ENCODE peak calls at places on chromosomes 1 and 21, in eight cellular contexts. A, P, U, W, C, H, O and T are unnamed samples. For H3K4me1, the result is how much of the 10 kb centered on the place peaks cover.

GRCh38 chr1:39272027-39272790 is 67.7 kb downstream of the MACF1 start:
- DNase-seq in W (no peak), H (no peak), O (no peak), U (no peak), P (peak), C (no peak), A (no peak), T (no peak)

GRCh38 chr1:219938706-219939105 is 10.3 kb upstream of the SLC30A10 start:
- DNase-seq in P (peak), H (peak), A (no peak), C (no peak), O (no peak), W (no peak), U (no peak), T (no peak)

GRCh38 chr1:171852273-171852672 is 11.0 kb downstream of the DNM3 start:
- DNase-seq in U (no peak), A (no peak), P (peak), O (no peak), C (no peak), H (no peak), W (no peak), T (no peak)

GRCh38 chr21:44544566-44544965 is 4.6 kb upstream of the KRTAP10-1 start:
- DNase-seq in O (peak), W (no peak), U (no peak), A (no peak), H (no peak), C (no peak), P (no peak), T (no peak)

GRCh38 chr1:213523781-213524398 is 463.9 kb upstream of the PROX1 start:
- DNase-seq in U (peak), H (no peak), O (no peak), W (no peak), A (no peak), P (no peak), C (no peak), T (peak)

GRCh38 chr21:44548381-44548780 is 2.9 kb downstream of the KRTAP10-2 start:
- DNase-seq in A (no peak), O (no peak), H (no peak), U (no peak), C (no peak), P (no peak), W (no peak), T (no peak)

GRCh38 chr1:229043111-229043510 is 227.8 kb upstream of the RAB4A start:
- DNase-seq in W (no peak), C (no peak), U (no peak), H (no peak), O (no peak), A (no peak), P (no peak), T (no peak)

GRCh38 chr1:201491896-201492511 is 14.9 kb downstream of the CSRP1 start:
- DNase-seq in U (peak), W (no peak), A (no peak), O (no peak), P (no peak), H (no peak), C (no peak), T (no peak)

GRCh38 chr1:240385985-240386978 is 225.7 kb downstream of the GREM2 start:
- DNase-seq in U (no peak), H (peak), O (no peak), A (no peak), C (no peak), P (peak), W (no peak), T (no peak)

GRCh38 chr1:48552420-48552819 is 80.4 kb upstream of the SPATA6 start:
- DNase-seq in H (peak), U (no peak), W (no peak), P (no peak), O (no peak), C (no peak), A (peak), T (no peak)

GRCh38 chr1:21291964-21292363 is 1.7 kb upstream of the ECE1 start:
- DNase-seq in U (no peak), P (no peak), W (no peak), H (no peak), A (no peak), C (no peak), O (no peak), T (no peak)
- H3K4me3 ChIP-seq in U (no peak), P (no peak), W (no peak), H (no peak), A (no peak), C (no peak), O (peak), T (no peak)

GRCh38 chr21:34509151-34509550 is 2.9 kb downstream of the KCNE1 start:
- DNase-seq in U (no peak), P (no peak), C (no peak), W (no peak), O (no peak), A (no peak), H (peak), T (no peak)
- TF ChIP-seq CTCF in U (no peak), P (peak), C (peak), W (no peak), O (no peak), A (peak), H (peak), T (peak)

DNA sequence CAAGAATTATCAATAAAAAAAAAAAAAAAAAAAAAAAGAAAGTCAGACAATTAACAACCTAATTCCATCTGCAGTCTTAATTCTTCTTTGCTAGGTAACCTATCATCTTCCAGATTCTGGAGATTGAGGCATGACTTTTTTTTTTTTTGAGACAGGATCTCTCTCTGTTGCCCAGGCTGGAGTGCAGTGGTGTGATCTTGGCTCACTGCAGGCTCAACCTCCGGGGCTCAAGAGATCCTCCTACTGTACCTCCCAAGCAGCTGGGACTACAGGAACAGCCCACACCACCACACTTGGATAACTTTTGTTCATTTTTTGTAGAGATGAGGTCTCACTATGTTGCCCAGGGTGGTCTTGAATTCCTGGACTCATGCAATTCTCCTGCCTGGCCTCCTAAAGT is 4.6 kb upstream of the RAD54L start:
- DNase-seq in C (no peak), W (no peak), A (no peak), P (no peak), U (no peak), H (no peak), O (no peak), T (no peak)
- H3K4me1 ChIP-seq in C (under half), W (under half), A (under half), P (under half), U (under half), H (under half), O (under half), T (under half)

DNA sequence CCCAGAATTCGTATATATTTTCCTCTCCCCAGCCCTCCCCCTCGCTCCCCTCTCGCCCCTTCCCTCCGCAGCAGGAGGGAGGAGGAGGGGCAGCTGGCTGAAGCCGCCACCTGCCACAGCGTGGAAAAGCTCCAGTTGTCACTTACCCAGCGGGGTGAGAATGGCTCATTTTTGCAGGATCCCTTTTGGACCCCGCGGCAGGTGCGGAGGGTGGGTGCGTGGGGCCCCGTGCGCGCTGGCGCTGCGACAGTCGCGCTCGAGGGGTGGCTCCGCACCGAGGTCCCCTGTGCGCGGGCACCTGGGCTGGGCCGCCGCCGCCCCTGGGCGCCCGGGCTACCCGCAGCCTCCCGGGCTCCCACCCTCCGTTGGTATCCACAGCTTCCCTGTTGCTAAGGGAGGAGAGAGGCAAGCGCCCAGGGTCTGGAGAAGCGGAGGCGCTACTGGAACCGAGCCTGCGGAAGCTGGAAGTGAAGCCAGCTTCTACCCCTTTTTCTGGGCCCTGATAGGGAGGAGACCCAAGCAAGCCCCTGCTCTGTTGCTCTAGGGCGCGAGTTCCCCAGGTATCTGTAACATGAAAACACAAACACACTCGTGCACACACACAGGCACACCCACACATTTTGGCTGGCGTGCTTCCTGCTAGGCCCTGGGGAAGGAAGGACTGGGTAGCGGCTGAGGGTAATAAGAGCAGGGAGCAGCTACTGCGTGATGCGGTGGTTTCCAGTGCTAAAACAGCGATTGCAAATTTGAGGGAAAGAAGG is at the start of gene ERICH3:
- DNase-seq in P (peak), H (no peak), O (no peak), U (no peak), C (no peak), W (no peak), A (no peak), T (no peak)
- H3K4me3 ChIP-seq in P (peak), H (peak), O (no peak), U (peak), C (no peak), W (peak), A (no peak), T (peak)

DNA sequence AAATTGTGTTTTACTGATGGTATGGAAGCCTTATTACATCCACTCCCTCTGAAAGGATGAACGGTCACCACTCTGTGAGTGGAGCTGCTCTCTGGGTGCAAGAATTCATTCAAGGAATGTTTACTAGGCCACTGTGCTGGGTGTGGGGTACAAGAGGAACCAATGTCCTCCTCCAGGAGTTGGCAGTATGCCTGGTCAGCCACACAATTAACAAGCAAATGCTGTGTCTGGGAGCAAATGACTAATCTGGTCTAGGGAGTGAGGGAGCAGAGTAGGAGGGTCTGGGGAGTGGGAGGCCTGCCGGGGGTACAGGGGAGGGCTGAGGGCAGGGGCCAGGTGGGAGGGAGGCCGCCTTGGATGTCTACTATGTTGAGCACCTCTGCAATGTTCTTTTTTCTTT is 27.2 kb upstream of the TDRD10 start:
- DNase-seq in O (no peak), H (peak), P (peak), U (peak), A (peak), W (no peak), C (peak), T (no peak)
- TF ChIP-seq CTCF in O (no peak), H (no peak), P (no peak), U (no peak), A (no peak), W (no peak), C (no peak), T (no peak)

GRCh38 chr1:3883194-3883920 is 16.7 kb downstream of the C1orf174 start:
- DNase-seq in O (no peak), U (no peak), W (no peak), P (no peak), H (no peak), C (no peak), A (no peak), T (no peak)

GRCh38 chr1:3886691-3887090 is 13.4 kb downstream of the C1orf174 start:
- DNase-seq in U (no peak), C (no peak), W (no peak), P (no peak), A (no peak), H (no peak), O (no peak), T (no peak)

GRCh38 chr1:3885611-3886010 is 14.5 kb downstream of the C1orf174 start:
- DNase-seq in A (no peak), P (no peak), H (no peak), O (no peak), W (no peak), U (no peak), C (no peak), T (no peak)

GRCh38 chr1:3886106-3886670 is 13.9 kb downstream of the C1orf174 start:
- DNase-seq in H (no peak), C (no peak), W (no peak), O (no peak), U (no peak), P (no peak), A (no peak), T (no peak)

DNA sequence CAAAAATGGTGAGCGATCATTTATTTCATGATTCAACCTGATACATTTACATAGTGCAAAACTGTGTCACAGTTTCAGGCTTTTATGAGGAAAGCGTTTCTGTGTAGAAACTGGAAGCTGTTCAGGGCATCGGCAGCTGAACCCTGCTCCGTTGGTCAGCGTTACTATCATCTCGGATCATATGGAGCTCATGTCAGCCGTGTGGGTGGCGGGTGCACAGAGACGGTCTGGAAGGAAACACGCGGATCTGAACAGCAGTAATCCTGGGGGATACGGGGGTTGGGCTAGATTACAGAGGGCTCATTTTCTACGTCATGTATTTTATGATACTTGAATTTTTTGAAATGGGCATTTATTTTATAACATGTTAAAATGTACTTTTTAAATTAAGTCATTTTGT is 15.1 kb downstream of the C1orf174 start:
- DNase-seq in H (no peak), U (no peak), P (no peak), W (no peak), O (no peak), A (no peak), C (no peak), T (no peak)
- H3K4me1 ChIP-seq in H (under half), U (under half), P (under half), W (under half), O (under half), A (under half), C (under half), T (under half)

DNA sequence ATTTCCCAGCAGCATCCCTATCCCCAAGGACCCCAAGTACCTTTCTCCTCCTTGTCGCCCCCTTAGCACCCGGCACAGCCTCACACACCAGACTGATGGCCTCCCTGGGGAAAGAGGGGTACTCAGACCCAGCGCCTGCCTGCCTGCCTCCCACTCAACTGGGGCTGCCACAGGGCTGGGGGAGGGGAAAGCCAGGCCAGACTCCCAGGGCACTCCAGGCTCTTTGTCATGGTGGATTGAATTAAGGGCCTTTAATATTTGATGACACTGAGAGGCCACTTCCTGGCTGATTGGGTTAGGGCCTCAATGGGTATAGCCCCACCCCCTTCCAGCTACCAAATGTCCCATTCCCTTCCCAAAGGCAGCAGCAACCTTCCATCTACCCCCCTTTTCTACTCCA is 1.8 kb downstream of the SHC1 start:
- DNase-seq in C (no peak), W (no peak), P (no peak), O (no peak), U (no peak), A (no peak), H (no peak), T (no peak)
- H3K4me3 ChIP-seq in C (no peak), W (no peak), P (peak), O (no peak), U (peak), A (no peak), H (no peak), T (no peak)

GRCh38 chr1:194214735-194215134 is 1028.3 kb upstream of the B3GALT2 start:
- DNase-seq in H (no peak), C (no peak), A (no peak), P (no peak), W (no peak), O (no peak), U (no peak), T (no peak)
- TF ChIP-seq CTCF in H (no peak), C (no peak), A (no peak), P (no peak), W (no peak), O (no peak), U (no peak), T (no peak)

DNA sequence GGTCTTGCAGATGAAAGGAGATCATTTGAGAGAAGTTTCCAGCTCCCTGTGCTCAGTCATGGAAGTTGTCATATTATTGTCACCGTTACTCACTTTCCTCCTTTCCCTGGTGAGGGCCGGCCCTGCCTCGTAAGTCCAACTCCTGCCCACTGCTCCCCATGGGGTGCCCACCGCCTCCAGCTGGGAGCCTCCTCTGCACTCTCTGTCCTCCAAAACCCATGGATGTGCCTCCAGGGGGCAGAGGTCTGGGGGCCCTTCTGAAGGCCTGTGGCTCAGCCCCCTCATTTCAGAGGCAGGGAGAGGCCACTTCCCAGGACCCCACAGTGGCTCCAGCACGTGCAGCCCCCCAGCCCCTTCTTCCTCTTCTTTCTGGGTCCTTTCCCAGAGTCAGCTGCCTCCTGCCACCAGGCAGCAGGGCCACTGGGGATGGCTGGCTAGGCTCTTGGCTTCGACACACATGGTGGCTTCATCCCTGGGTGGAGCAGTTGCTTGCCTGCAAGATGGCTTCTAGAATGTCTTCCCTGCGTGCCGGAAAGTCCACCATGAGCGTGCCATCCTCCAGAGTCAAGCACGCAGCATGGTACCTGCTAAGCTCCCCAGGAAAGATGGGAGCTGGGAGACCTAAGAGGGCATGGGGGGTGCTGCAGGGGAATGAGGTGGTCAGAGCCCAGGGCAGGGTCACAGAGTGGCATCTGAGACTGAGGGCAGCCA is 98.0 kb upstream of the RUNX3 start:
- DNase-seq in U (no peak), H (no peak), W (no peak), A (no peak), O (no peak), P (no peak), C (no peak), T (no peak)
- H3K4me1 ChIP-seq in U (under half), H (under half), W (under half), A (under half), O (half or more), P (under half), C (under half), T (under half)